ENCODE peak calls at places on chromosomes 2 and 18, in ten cellular contexts. One of them, this sample, is unnamed.

GRCh38 chr2:240642061-240642805 is 17.0 kb downstream of the GPR35 start:
- DNase-seq in stimulated activated naive CD4-positive, alpha-beta T cell: no peak
- DNase-seq in AG10803: no peak
- DNase-seq in T follicular helper cell: no peak
- DNase-seq in Caki2: no peak
- DNase-seq in GM20000: peak; percentile 7
- DNase-seq in stimulated activated CD4-positive, alpha-beta T cell treated with anti-CD3 and anti-CD28 coated beads, Interleukin-2, amount 100 ng/mL, for 48 hours: no peak
- DNase-seq in A549: no peak
- DNase-seq in RPMI7951: no peak
- DNase-seq in non-pigmented ciliary epithelial cell: no peak
- DNase-seq in this sample: no peak

GRCh38 chr2:199405241-199405640 is 52.5 kb downstream of the SATB2 start:
- DNase-seq in RPMI7951: peak; percentile 44
- DNase-seq in A549: peak; percentile 18
- DNase-seq in non-pigmented ciliary epithelial cell: peak; percentile 1
- DNase-seq in T follicular helper cell: no peak
- DNase-seq in stimulated activated naive CD4-positive, alpha-beta T cell: no peak
- DNase-seq in Caki2: peak; percentile 10
- DNase-seq in stimulated activated CD4-positive, alpha-beta T cell treated with anti-CD3 and anti-CD28 coated beads, Interleukin-2, amount 100 ng/mL, for 48 hours: no peak
- DNase-seq in AG10803: peak; percentile 8
- DNase-seq in GM20000: no peak
- DNase-seq in this sample: no peak

GRCh38 chr2:17416891-17417391 is 101.3 kb downstream of the RAD51AP2 start:
- DNase-seq in GM20000: no peak
- DNase-seq in Caki2: peak; percentile 92
- DNase-seq in A549: no peak
- DNase-seq in T follicular helper cell: no peak
- DNase-seq in stimulated activated CD4-positive, alpha-beta T cell treated with anti-CD3 and anti-CD28 coated beads, Interleukin-2, amount 100 ng/mL, for 48 hours: no peak
- DNase-seq in RPMI7951: peak; percentile 19
- DNase-seq in stimulated activated naive CD4-positive, alpha-beta T cell: no peak
- DNase-seq in non-pigmented ciliary epithelial cell: peak; percentile 95
- DNase-seq in AG10803: peak; percentile 87
- DNase-seq in this sample: no peak

GRCh38 chr18:51029378-51029693 is 677 bp upstream of the SMAD4 start:
- DNase-seq in GM20000: no peak
- DNase-seq in A549: no peak
- DNase-seq in stimulated activated naive CD4-positive, alpha-beta T cell: no peak
- DNase-seq in non-pigmented ciliary epithelial cell: no peak
- DNase-seq in T follicular helper cell: no peak
- DNase-seq in RPMI7951: no peak
- DNase-seq in AG10803: no peak
- DNase-seq in Caki2: no peak
- DNase-seq in stimulated activated CD4-positive, alpha-beta T cell treated with anti-CD3 and anti-CD28 coated beads, Interleukin-2, amount 100 ng/mL, for 48 hours: no peak
- DNase-seq in this sample: no peak

GRCh38 chr2:63364866-63365265 is 223.4 kb downstream of the WDPCP start:
- DNase-seq in T follicular helper cell: no peak
- DNase-seq in Caki2: no peak
- DNase-seq in stimulated activated CD4-positive, alpha-beta T cell treated with anti-CD3 and anti-CD28 coated beads, Interleukin-2, amount 100 ng/mL, for 48 hours: no peak
- DNase-seq in stimulated activated naive CD4-positive, alpha-beta T cell: no peak
- DNase-seq in RPMI7951: no peak
- DNase-seq in GM20000: no peak
- DNase-seq in A549: no peak
- DNase-seq in AG10803: no peak
- DNase-seq in non-pigmented ciliary epithelial cell: no peak
- DNase-seq in this sample: no peak

GRCh38 chr18:5431836-5432575 is 111.8 kb downstream of the EPB41L3 start:
- DNase-seq in AG10803: no peak
- DNase-seq in Caki2: no peak
- DNase-seq in A549: no peak
- DNase-seq in stimulated activated naive CD4-positive, alpha-beta T cell: no peak
- DNase-seq in RPMI7951: no peak
- DNase-seq in T follicular helper cell: no peak
- DNase-seq in stimulated activated CD4-positive, alpha-beta T cell treated with anti-CD3 and anti-CD28 coated beads, Interleukin-2, amount 100 ng/mL, for 48 hours: no peak
- DNase-seq in non-pigmented ciliary epithelial cell: no peak
- DNase-seq in GM20000: no peak
- DNase-seq in this sample: no peak

GRCh38 chr2:85326406-85326945 is 1.3 kb downstream of the TGOLN2 start:
- DNase-seq in non-pigmented ciliary epithelial cell: no peak
- DNase-seq in AG10803: no peak
- DNase-seq in GM20000: peak; percentile 59
- DNase-seq in stimulated activated CD4-positive, alpha-beta T cell treated with anti-CD3 and anti-CD28 coated beads, Interleukin-2, amount 100 ng/mL, for 48 hours: peak; percentile 23
- DNase-seq in A549: no peak
- DNase-seq in T follicular helper cell: peak; percentile 16
- DNase-seq in RPMI7951: peak; percentile 20
- DNase-seq in Caki2: no peak
- DNase-seq in stimulated activated naive CD4-positive, alpha-beta T cell: peak; percentile 35
- DNase-seq in this sample: peak; percentile 15

GRCh38 chr18:26544459-26544858 is 3.9 kb downstream of the KCTD1 start:
- DNase-seq in non-pigmented ciliary epithelial cell: no peak
- DNase-seq in GM20000: no peak
- DNase-seq in RPMI7951: no peak
- DNase-seq in T follicular helper cell: no peak
- DNase-seq in AG10803: no peak
- DNase-seq in A549: no peak
- DNase-seq in stimulated activated CD4-positive, alpha-beta T cell treated with anti-CD3 and anti-CD28 coated beads, Interleukin-2, amount 100 ng/mL, for 48 hours: no peak
- DNase-seq in Caki2: peak; percentile 28
- DNase-seq in stimulated activated naive CD4-positive, alpha-beta T cell: no peak
- DNase-seq in this sample: no peak

GRCh38 chr2:177753682-177754475 is 318.7 kb downstream of the PDE11A start:
- DNase-seq in AG10803: peak; percentile 92
- DNase-seq in stimulated activated naive CD4-positive, alpha-beta T cell: no peak
- DNase-seq in Caki2: peak; percentile 83
- DNase-seq in RPMI7951: peak; percentile 91
- DNase-seq in non-pigmented ciliary epithelial cell: peak; percentile 26
- DNase-seq in A549: peak; percentile 84
- DNase-seq in GM20000: no peak
- DNase-seq in T follicular helper cell: peak; percentile 10
- DNase-seq in stimulated activated CD4-positive, alpha-beta T cell treated with anti-CD3 and anti-CD28 coated beads, Interleukin-2, amount 100 ng/mL, for 48 hours: no peak
- DNase-seq in this sample: peak; percentile 65

GRCh38 chr2:181106789-181107418 is 126.5 kb downstream of the UBE2E3 start:
- DNase-seq in non-pigmented ciliary epithelial cell: peak; percentile 92
- DNase-seq in stimulated activated naive CD4-positive, alpha-beta T cell: no peak
- DNase-seq in AG10803: peak; percentile 86
- DNase-seq in GM20000: peak; percentile 63
- DNase-seq in Caki2: peak; percentile 73
- DNase-seq in A549: peak; percentile 65
- DNase-seq in T follicular helper cell: no peak
- DNase-seq in stimulated activated CD4-positive, alpha-beta T cell treated with anti-CD3 and anti-CD28 coated beads, Interleukin-2, amount 100 ng/mL, for 48 hours: no peak
- DNase-seq in RPMI7951: peak; percentile 91
- DNase-seq in this sample: no peak

GRCh38 chr18:9897129-9897528 is 11.4 kb downstream of the TXNDC2 start:
- DNase-seq in non-pigmented ciliary epithelial cell: no peak
- DNase-seq in A549: no peak
- DNase-seq in T follicular helper cell: no peak
- DNase-seq in RPMI7951: no peak
- DNase-seq in Caki2: no peak
- DNase-seq in AG10803: no peak
- DNase-seq in stimulated activated CD4-positive, alpha-beta T cell treated with anti-CD3 and anti-CD28 coated beads, Interleukin-2, amount 100 ng/mL, for 48 hours: no peak
- DNase-seq in stimulated activated naive CD4-positive, alpha-beta T cell: no peak
- DNase-seq in GM20000: no peak
- DNase-seq in this sample: no peak

GRCh38 chr2:86017901-86018896 is 87.5 kb downstream of the POLR1A start:
- DNase-seq in non-pigmented ciliary epithelial cell: no peak
- DNase-seq in stimulated activated naive CD4-positive, alpha-beta T cell: no peak
- DNase-seq in T follicular helper cell: no peak
- DNase-seq in AG10803: no peak
- DNase-seq in RPMI7951: peak; percentile 86
- DNase-seq in A549: no peak
- DNase-seq in Caki2: peak; percentile 34
- DNase-seq in GM20000: no peak
- DNase-seq in stimulated activated CD4-positive, alpha-beta T cell treated with anti-CD3 and anti-CD28 coated beads, Interleukin-2, amount 100 ng/mL, for 48 hours: no peak
- DNase-seq in this sample: no peak

GRCh38 chr2:65630643-65631042 is 198.2 kb upstream of the SPRED2 start:
- DNase-seq in AG10803: peak; percentile 80
- DNase-seq in Caki2: no peak
- DNase-seq in stimulated activated CD4-positive, alpha-beta T cell treated with anti-CD3 and anti-CD28 coated beads, Interleukin-2, amount 100 ng/mL, for 48 hours: no peak
- DNase-seq in stimulated activated naive CD4-positive, alpha-beta T cell: no peak
- DNase-seq in T follicular helper cell: no peak
- DNase-seq in non-pigmented ciliary epithelial cell: peak; percentile 79
- DNase-seq in GM20000: no peak
- DNase-seq in RPMI7951: peak; percentile 65
- DNase-seq in A549: peak; percentile 78
- DNase-seq in this sample: no peak

GRCh38 chr2:112720785-112721184 is at the start of gene NT5DC4:
- DNase-seq in stimulated activated naive CD4-positive, alpha-beta T cell: no peak
- DNase-seq in AG10803: no peak
- DNase-seq in GM20000: no peak
- DNase-seq in non-pigmented ciliary epithelial cell: no peak
- DNase-seq in T follicular helper cell: no peak
- DNase-seq in stimulated activated CD4-positive, alpha-beta T cell treated with anti-CD3 and anti-CD28 coated beads, Interleukin-2, amount 100 ng/mL, for 48 hours: no peak
- DNase-seq in A549: no peak
- DNase-seq in Caki2: no peak
- DNase-seq in RPMI7951: no peak
- DNase-seq in this sample: no peak

GRCh38 chr2:3761328-3761727 is 58.0 kb downstream of the DCDC2C start:
- DNase-seq in stimulated activated naive CD4-positive, alpha-beta T cell: no peak
- DNase-seq in GM20000: no peak
- DNase-seq in A549: no peak
- DNase-seq in Caki2: no peak
- DNase-seq in stimulated activated CD4-positive, alpha-beta T cell treated with anti-CD3 and anti-CD28 coated beads, Interleukin-2, amount 100 ng/mL, for 48 hours: no peak
- DNase-seq in non-pigmented ciliary epithelial cell: no peak
- DNase-seq in T follicular helper cell: no peak
- DNase-seq in RPMI7951: no peak
- DNase-seq in AG10803: no peak
- DNase-seq in this sample: no peak

GRCh38 chr2:60502123-60502522 is 51.3 kb downstream of the BCL11A start:
- DNase-seq in non-pigmented ciliary epithelial cell: no peak
- DNase-seq in T follicular helper cell: no peak
- DNase-seq in Caki2: no peak
- DNase-seq in A549: no peak
- DNase-seq in AG10803: no peak
- DNase-seq in RPMI7951: no peak
- DNase-seq in stimulated activated naive CD4-positive, alpha-beta T cell: no peak
- DNase-seq in stimulated activated CD4-positive, alpha-beta T cell treated with anti-CD3 and anti-CD28 coated beads, Interleukin-2, amount 100 ng/mL, for 48 hours: no peak
- DNase-seq in GM20000: no peak
- DNase-seq in this sample: no peak

GRCh38 chr2:100832885-100833284 is 12.9 kb downstream of the NPAS2 start:
- DNase-seq in A549: no peak
- DNase-seq in GM20000: no peak
- DNase-seq in T follicular helper cell: no peak
- DNase-seq in AG10803: no peak
- DNase-seq in stimulated activated CD4-positive, alpha-beta T cell treated with anti-CD3 and anti-CD28 coated beads, Interleukin-2, amount 100 ng/mL, for 48 hours: no peak
- DNase-seq in Caki2: no peak
- DNase-seq in RPMI7951: peak; percentile 42
- DNase-seq in stimulated activated naive CD4-positive, alpha-beta T cell: no peak
- DNase-seq in non-pigmented ciliary epithelial cell: no peak
- DNase-seq in this sample: no peak

GRCh38 chr18:51568151-51568550 is 370.7 kb upstream of the MEX3C start:
- DNase-seq in AG10803: no peak
- DNase-seq in stimulated activated naive CD4-positive, alpha-beta T cell: no peak
- DNase-seq in GM20000: no peak
- DNase-seq in RPMI7951: no peak
- DNase-seq in stimulated activated CD4-positive, alpha-beta T cell treated with anti-CD3 and anti-CD28 coated beads, Interleukin-2, amount 100 ng/mL, for 48 hours: no peak
- DNase-seq in T follicular helper cell: no peak
- DNase-seq in A549: no peak
- DNase-seq in Caki2: no peak
- DNase-seq in non-pigmented ciliary epithelial cell: no peak
- DNase-seq in this sample: no peak

GRCh38 chr2:75528221-75528977 is 32.3 kb downstream of the EVA1A start:
- DNase-seq in T follicular helper cell: no peak
- DNase-seq in RPMI7951: peak; percentile 95
- DNase-seq in AG10803: peak; percentile 32
- DNase-seq in non-pigmented ciliary epithelial cell: no peak
- DNase-seq in stimulated activated CD4-positive, alpha-beta T cell treated with anti-CD3 and anti-CD28 coated beads, Interleukin-2, amount 100 ng/mL, for 48 hours: no peak
- DNase-seq in Caki2: no peak
- DNase-seq in A549: peak; percentile 14
- DNase-seq in stimulated activated naive CD4-positive, alpha-beta T cell: no peak
- DNase-seq in GM20000: no peak
- DNase-seq in this sample: no peak

GRCh38 chr2:165239230-165239629 is at the start of gene SCN2A:
- DNase-seq in stimulated activated CD4-positive, alpha-beta T cell treated with anti-CD3 and anti-CD28 coated beads, Interleukin-2, amount 100 ng/mL, for 48 hours: no peak
- DNase-seq in AG10803: peak; percentile 48
- DNase-seq in stimulated activated naive CD4-positive, alpha-beta T cell: no peak
- DNase-seq in A549: peak; percentile 68
- DNase-seq in T follicular helper cell: no peak
- DNase-seq in Caki2: peak; percentile 30
- DNase-seq in RPMI7951: peak; percentile 30
- DNase-seq in non-pigmented ciliary epithelial cell: peak; percentile 26
- DNase-seq in GM20000: peak; percentile 1
- DNase-seq in this sample: peak; percentile 64

GRCh38 chr2:73037947-73038585 is 33.4 kb downstream of the SFXN5 start:
- DNase-seq in non-pigmented ciliary epithelial cell: no peak
- DNase-seq in A549: no peak
- DNase-seq in RPMI7951: no peak
- DNase-seq in stimulated activated CD4-positive, alpha-beta T cell treated with anti-CD3 and anti-CD28 coated beads, Interleukin-2, amount 100 ng/mL, for 48 hours: no peak
- DNase-seq in Caki2: no peak
- DNase-seq in AG10803: no peak
- DNase-seq in T follicular helper cell: no peak
- DNase-seq in stimulated activated naive CD4-positive, alpha-beta T cell: no peak
- DNase-seq in GM20000: no peak
- DNase-seq in this sample: no peak

GRCh38 chr18:22482948-22483347 is 65.2 kb upstream of the CTAGE1 start:
- DNase-seq in GM20000: no peak
- DNase-seq in T follicular helper cell: no peak
- DNase-seq in A549: no peak
- DNase-seq in non-pigmented ciliary epithelial cell: no peak
- DNase-seq in stimulated activated naive CD4-positive, alpha-beta T cell: no peak
- DNase-seq in AG10803: no peak
- DNase-seq in Caki2: no peak
- DNase-seq in RPMI7951: no peak
- DNase-seq in stimulated activated CD4-positive, alpha-beta T cell treated with anti-CD3 and anti-CD28 coated beads, Interleukin-2, amount 100 ng/mL, for 48 hours: no peak
- DNase-seq in this sample: no peak

GRCh38 chr2:68812256-68812655 is 58.9 kb downstream of the BMP10 start:
- DNase-seq in stimulated activated CD4-positive, alpha-beta T cell treated with anti-CD3 and anti-CD28 coated beads, Interleukin-2, amount 100 ng/mL, for 48 hours: no peak
- DNase-seq in non-pigmented ciliary epithelial cell: no peak
- DNase-seq in A549: no peak
- DNase-seq in AG10803: no peak
- DNase-seq in stimulated activated naive CD4-positive, alpha-beta T cell: no peak
- DNase-seq in Caki2: no peak
- DNase-seq in GM20000: no peak
- DNase-seq in T follicular helper cell: no peak
- DNase-seq in RPMI7951: no peak
- DNase-seq in this sample: peak; percentile 18